ENCODE peak calls at places on chromosomes 4 and X, in five cellular contexts. Q, J, S, X and W are unnamed samples.

GRCh38 chr4:113971706-113972360 is 7.6 kb downstream of the ARSJ start:
- DNase-seq in Q (peak), J (no peak), S (no peak), X (no peak), W (no peak)

GRCh38 chrX:24100713-24101112 is 46.0 kb downstream of the EIF2S3 start:
- DNase-seq in Q (peak), J (no peak), S (no peak), X (no peak), W (no peak)

GRCh38 chr4:135185256-135185655 is 983.7 kb upstream of the PABPC4L start:
- DNase-seq in Q (no peak), J (no peak), S (no peak), X (no peak), W (no peak)

GRCh38 chrX:21779095-21779494 is 21.2 kb upstream of the SMPX start:
- DNase-seq in Q (no peak), J (no peak), S (no peak), X (no peak), W (no peak)

GRCh38 chr4:83362492-83363329 is 28.1 kb upstream of the HPSE start:
- DNase-seq in Q (peak), J (peak), S (no peak), X (no peak), W (no peak)

GRCh38 chr4:11505225-11505971 is 76.7 kb upstream of the HS3ST1 start:
- DNase-seq in Q (no peak), J (no peak), S (no peak), X (no peak), W (no peak)

GRCh38 chr4:175394213-175394612 is 417.9 kb downstream of the GPM6A start:
- DNase-seq in Q (no peak), J (no peak), S (no peak), X (no peak), W (no peak)

GRCh38 chr4:7217453-7218310 is 25.3 kb downstream of the SORCS2 start:
- DNase-seq in Q (no peak), J (no peak), S (no peak), X (no peak), W (no peak)

GRCh38 chrX:153307546-153308175 is 13.9 kb downstream of the PNMA6F start:
- DNase-seq in Q (no peak), J (no peak), S (no peak), X (no peak), W (no peak)

GRCh38 chrX:132564026-132564425 is 75.2 kb upstream of the MBNL3 start:
- DNase-seq in Q (peak), J (peak), S (no peak), X (no peak), W (no peak)

GRCh38 chr4:113849771-113850170 is 88.2 kb upstream of the CAMK2D start:
- DNase-seq in Q (peak), J (no peak), S (no peak), X (no peak), W (no peak)

GRCh38 chr4:1683371-1683902 is 676 bp downstream of the FAM53A start:
- DNase-seq in Q (peak), J (peak), S (peak), X (peak), W (peak)

GRCh38 chrX:14420876-14421275 is 108.5 kb upstream of the GLRA2 start:
- DNase-seq in Q (no peak), J (peak), S (no peak), X (peak), W (no peak)

GRCh38 chrX:57918750-57919436 is 8.6 kb upstream of the ZXDA start:
- DNase-seq in Q (peak), J (no peak), S (no peak), X (peak), W (no peak)

GRCh38 chr4:165199286-165199685 is 8.1 kb upstream of the KLHL2 start:
- DNase-seq in Q (no peak), J (no peak), S (no peak), X (no peak), W (no peak)

GRCh38 chrX:154063234-154063633 is 34.3 kb downstream of the MECP2 start:
- DNase-seq in Q (no peak), J (no peak), S (no peak), X (no peak), W (no peak)

GRCh38 chr4:111761531-111761930 is 383.7 kb upstream of the FAM241A start:
- DNase-seq in Q (no peak), J (no peak), S (no peak), X (no peak), W (no peak)

GRCh38 chr4:173124209-173124865 is 44.3 kb upstream of the GALNT7 start:
- DNase-seq in Q (no peak), J (no peak), S (no peak), X (no peak), W (no peak)

GRCh38 chr4:187667095-187667494 is 328.5 kb upstream of the ZFP42 start:
- DNase-seq in Q (no peak), J (no peak), S (no peak), X (no peak), W (no peak)

GRCh38 chr4:61753739-61754138 is 553.6 kb downstream of the ADGRL3 start:
- DNase-seq in Q (no peak), J (no peak), S (no peak), X (no peak), W (no peak)

GRCh38 chrX:81890476-81890875 is 688.6 kb downstream of the SH3BGRL start:
- DNase-seq in Q (no peak), J (no peak), S (no peak), X (no peak), W (no peak)

GRCh38 chr4:170047774-170048354 is 21.7 kb upstream of the MFAP3L start:
- DNase-seq in Q (peak), J (peak), S (no peak), X (peak), W (peak)